ENCODE peak calls at places on chromosomes 13 and 19, in six cellular contexts. A is A549, T is endothelial cell of umbilical vein, Q is K562, N is H1, F is HepG2. R is an unnamed sample.

GRCh38 chr13:73991884-73992283 is 142.3 kb downstream of the KLF12 start:
- DNase-seq in T (no peak), N (no peak), F (no peak), A (no peak), Q (no peak), R (no peak)

GRCh38 chr19:38685666-38686529 is 38.4 kb downstream of the ACTN4 start:
- DNase-seq in A (peak; percentile 94), N (no peak), T (peak; percentile 92), Q (peak; percentile 44), F (peak; percentile 65), R (no peak)

GRCh38 chr13:73060251-73061160 is 1.7 kb downstream of the KLF5 start:
- DNase-seq in F (no peak), A (no peak), N (no peak), Q (peak; percentile 31), T (peak; percentile 24), R (no peak)

GRCh38 chr13:72458701-72459100 is 268.7 kb downstream of the MZT1 start:
- DNase-seq in Q (no peak), T (no peak), N (no peak), F (no peak), A (no peak), R (no peak)

GRCh38 chr19:45542234-45542668 is 35.0 kb downstream of the VASP start:
- DNase-seq in T (no peak), A (no peak), Q (no peak), F (peak; percentile 63), N (no peak), R (no peak)

GRCh38 chr13:24564881-24565280 is 52.3 kb upstream of the PARP4 start:
- DNase-seq in Q (no peak), A (no peak), T (no peak), F (no peak), N (no peak), R (no peak)

GRCh38 chr19:7293795-7294570 is at the start of gene INSR:
- DNase-seq in A (peak; percentile 81), T (peak; percentile 90), N (peak; percentile 39), Q (peak; percentile 94), F (peak; percentile 83), R (peak; percentile 85)

GRCh38 chr13:79901336-79901735 is 420.4 kb downstream of the NDFIP2 start:
- DNase-seq in T (no peak), N (no peak), A (no peak), Q (no peak), F (no peak), R (peak; percentile 12)

GRCh38 chr19:8161135-8161646 is 11.8 kb upstream of the FBN3 start:
- DNase-seq in Q (peak; percentile 81), A (no peak), F (peak; percentile 65), T (no peak), N (no peak), R (peak; percentile 56)

GRCh38 chr13:104382941-104383340 is 1316.7 kb upstream of the SLC10A2 start:
- DNase-seq in Q (no peak), N (no peak), A (no peak), F (no peak), T (no peak), R (no peak)

GRCh38 chr19:46625731-46626130 is 842 bp upstream of the PTGIR start:
- DNase-seq in A (no peak), Q (no peak), N (no peak), F (no peak), T (no peak), R (no peak)

GRCh38 chr19:46629546-46630025 is 4.7 kb upstream of the PTGIR start:
- DNase-seq in T (peak; percentile 75), A (no peak), F (no peak), N (no peak), Q (peak; percentile 68), R (no peak)

GRCh38 chr19:46624958-46625661 is at the start of gene PTGIR:
- DNase-seq in F (no peak), Q (peak; percentile 67), N (no peak), T (peak; percentile 42), A (no peak), R (no peak)

GRCh38 chr19:46623915-46624502 is 880 bp downstream of the PTGIR start:
- DNase-seq in T (no peak), Q (no peak), N (no peak), A (no peak), F (no peak), R (no peak)

DNA sequence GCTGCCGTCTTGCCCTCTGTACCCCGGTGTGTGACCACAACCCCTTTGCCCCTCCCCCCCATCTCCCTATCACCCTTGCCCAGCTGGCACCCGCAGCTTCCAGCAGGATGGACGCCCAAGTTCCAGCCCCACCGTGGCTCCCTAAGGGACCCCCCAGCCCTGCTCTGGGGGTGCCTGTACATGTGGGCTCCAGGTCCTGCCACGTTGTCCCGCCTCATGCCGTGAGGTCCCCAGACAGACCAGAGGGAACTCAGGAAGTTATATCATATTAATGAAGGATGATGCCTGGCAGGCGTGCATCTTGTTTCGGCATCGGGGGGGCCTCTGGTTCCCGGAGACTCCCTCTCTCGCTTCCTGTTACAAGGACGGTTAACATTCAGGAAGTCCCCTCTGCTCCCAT is 1.6 kb upstream of the PTGIR start:
- DNase-seq in A (no peak), Q (no peak), T (no peak), N (no peak), F (no peak), R (no peak)
- TF ChIP-seq JUN in A (no peak), Q (no peak), T (no peak), N (no peak), F (no peak), R (no peak)

DNA sequence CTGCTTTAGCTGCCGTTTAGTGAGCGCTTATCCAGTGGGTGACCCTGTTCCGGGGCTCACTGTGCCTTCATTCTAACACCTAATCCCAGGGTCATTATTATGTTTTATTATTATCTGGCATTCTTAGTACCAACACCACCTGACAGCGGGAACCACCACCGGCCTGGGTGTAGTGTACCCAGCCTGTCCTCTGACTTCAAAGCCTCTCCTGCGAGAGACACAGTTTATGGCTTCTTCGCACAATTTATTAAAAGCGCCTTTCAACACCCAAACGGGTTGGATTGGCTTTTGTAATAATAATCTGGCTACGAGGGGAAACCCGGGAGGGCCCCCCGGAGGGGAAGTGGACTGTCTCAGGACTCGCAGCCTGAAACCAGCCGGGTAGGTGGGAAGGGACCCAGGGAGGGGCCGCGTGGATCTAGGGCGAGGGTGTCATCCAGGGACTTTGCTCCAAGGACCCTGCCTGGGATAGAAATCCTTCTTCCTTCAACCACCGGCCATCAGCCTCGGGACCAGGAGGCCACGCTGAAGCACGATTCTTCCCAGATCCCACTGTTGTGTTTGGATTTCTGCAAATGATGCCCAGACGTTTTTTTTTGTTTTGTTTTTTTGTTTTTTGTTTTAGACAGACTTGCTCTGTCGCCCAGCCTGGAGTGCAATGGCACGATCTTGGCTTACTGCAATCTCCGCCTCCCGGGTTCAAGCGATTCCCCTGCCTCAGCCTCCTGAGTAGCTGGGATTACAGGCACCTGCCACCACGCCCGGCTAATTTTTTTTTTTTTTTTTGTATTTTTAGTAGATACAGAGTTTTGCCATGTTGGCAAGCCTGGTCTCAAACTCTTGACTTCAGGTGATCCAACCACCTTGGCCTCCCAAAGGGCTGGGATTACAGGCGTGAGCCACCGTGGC is 1.6 kb upstream of the ZBTB7A start:
- DNase-seq in F (no peak), T (no peak), Q (no peak), A (no peak), N (no peak), R (no peak)
- TF ChIP-seq JUN in F (no peak), T (no peak), Q (no peak), A (no peak), N (no peak), R (no peak)

GRCh38 chr13:49218493-49219051 is 1.6 kb upstream of the MLNR start:
- DNase-seq in T (no peak), F (no peak), A (no peak), Q (no peak), N (no peak), R (peak; percentile 38)

GRCh38 chr13:49219647-49220034 is 497 bp upstream of the MLNR start:
- DNase-seq in N (no peak), A (no peak), F (peak; percentile 43), Q (no peak), T (peak; percentile 15), R (no peak)

GRCh38 chr13:49217962-49218492 is 2.1 kb upstream of the MLNR start:
- DNase-seq in N (no peak), T (no peak), F (no peak), Q (no peak), A (no peak), R (no peak)

GRCh38 chr13:49220856-49221614 is 897 bp downstream of the MLNR start:
- DNase-seq in T (no peak), Q (no peak), F (no peak), A (no peak), N (no peak), R (peak; percentile 40)

GRCh38 chr13:49220035-49220855 is at the start of gene MLNR:
- DNase-seq in F (peak; percentile 39), T (peak; percentile 14), N (no peak), A (peak; percentile 67), Q (peak; percentile 32), R (peak; percentile 64)
- TF ChIP-seq JUN in F (no peak), T (no peak), N (no peak), A (peak; percentile 35), Q (no peak), R (peak; percentile 56)

DNA sequence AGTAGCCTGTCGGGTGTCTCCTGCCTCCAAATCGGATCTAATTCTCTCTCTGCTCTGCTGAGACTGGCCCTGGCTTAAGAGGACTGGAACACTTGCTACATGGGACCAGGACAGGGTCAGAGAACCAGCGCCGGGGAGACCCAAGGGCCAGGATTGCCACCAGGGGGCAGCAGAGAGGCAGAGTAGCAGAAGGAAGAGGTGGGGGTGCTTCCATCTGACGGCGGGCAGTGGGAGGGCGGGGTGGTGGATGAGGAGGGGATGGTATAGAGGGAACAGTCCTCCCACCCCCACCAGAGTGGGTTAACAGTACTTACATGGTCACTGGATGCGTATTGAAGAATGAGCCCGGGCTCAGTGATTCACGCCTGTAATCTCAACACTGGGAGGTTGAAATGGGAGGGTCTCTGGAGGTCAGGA is 11.9 kb downstream of the SELENOW start:
- DNase-seq in T (peak; percentile 64), Q (peak; percentile 85), F (peak; percentile 65), A (peak; percentile 94), N (peak; percentile 94), R (peak; percentile 100)
- TF ChIP-seq JUN in T (no peak), Q (no peak), F (no peak), A (no peak), N (no peak), R (no peak)

DNA sequence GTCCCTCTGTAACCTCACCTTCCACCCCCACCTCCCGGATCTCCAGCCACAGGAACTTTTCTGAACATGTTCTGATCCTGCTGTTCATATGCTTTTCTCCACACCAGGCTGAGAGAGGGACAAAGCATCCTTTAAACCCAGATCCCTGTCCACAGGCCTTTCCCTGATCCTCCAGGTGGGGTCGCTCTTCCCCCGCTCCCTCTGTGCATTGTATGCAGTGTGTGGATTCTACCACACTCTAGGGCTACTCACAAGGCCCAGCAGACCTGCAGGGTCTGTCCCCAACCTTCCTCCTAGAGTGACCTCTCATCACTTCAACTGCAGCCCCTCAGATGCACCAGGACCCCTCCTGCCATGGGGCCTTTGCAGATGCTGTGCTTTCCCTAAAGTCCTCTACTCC is 1200.6 kb downstream of the UQCRFS1 start:
- DNase-seq in Q (peak; percentile 22), N (peak; percentile 13), A (no peak), T (no peak), F (no peak), R (peak; percentile 76)
- TF ChIP-seq JUN in Q (no peak), N (no peak), A (no peak), T (no peak), F (no peak), R (no peak)

R was measured in WTC11.